ENCODE peak calls at places on chromosomes 4 and X, in five cellular contexts. S is colonic mucosa; M is NCI-H345; F is nephron progenitor cell; A is activated T-cell treated with anti-CD3 and anti-CD28 coated beads, Interleukin-2, amount 50 U/mL, for 72 hours. P is an unnamed sample.

GRCh38 chr4:182320580-182320979 is 77.4 kb downstream of the TENM3 start:
- DNase-seq in F (no peak), M (no peak), S (no peak), A (no peak), P (no peak)

GRCh38 chrX:100649550-100650356 is 5.8 kb downstream of the SRPX2 start:
- DNase-seq in S (peak), M (no peak), A (no peak), F (peak), P (peak)

GRCh38 chrX:74506310-74507115 is 85.2 kb downstream of the SLC16A2 start:
- DNase-seq in A (no peak), S (no peak), F (no peak), M (no peak), P (no peak)

GRCh38 chr4:157314906-157315305 is 94.4 kb downstream of the GRIA2 start:
- DNase-seq in M (no peak), S (no peak), F (no peak), A (no peak), P (no peak)

GRCh38 chrX:72621619-72622485 is 49.2 kb upstream of the HDAC8 start:
- DNase-seq in A (peak), M (no peak), F (no peak), S (no peak), P (no peak)

GRCh38 chrX:13283968-13284914 is 35.6 kb downstream of the ATXN3L start:
- DNase-seq in A (no peak), M (no peak), S (no peak), F (no peak), P (no peak)

GRCh38 chrX:113305496-113305895 is 464.9 kb upstream of the AMOT start:
- DNase-seq in F (no peak), A (no peak), S (no peak), M (no peak), P (no peak)

GRCh38 chrX:101931104-101931493 is 728 bp downstream of the ZMAT1 start:
- DNase-seq in A (no peak), M (no peak), F (no peak), S (no peak), P (no peak)

GRCh38 chrX:131399692-131400428 is 110.8 kb upstream of the IGSF1 start:
- DNase-seq in F (no peak), A (no peak), M (no peak), S (no peak), P (no peak)

GRCh38 chrX:135596495-135596894 is 76.0 kb downstream of the INTS6L start:
- DNase-seq in S (peak), F (peak), A (peak), M (peak), P (no peak)

GRCh38 chrX:97743014-97743413 is 859.3 kb downstream of the RPA4 start:
- DNase-seq in F (peak), A (peak), M (no peak), S (peak), P (no peak)

GRCh38 chrX:154308108-154308946 is 12.7 kb downstream of the TKTL1 start:
- DNase-seq in S (peak), A (peak), F (peak), M (peak), P (peak)

GRCh38 chrX:12961191-12961718 is 13.7 kb upstream of the TMSB4X start:
- DNase-seq in F (no peak), S (no peak), M (no peak), A (no peak), P (no peak)

GRCh38 chr4:26204911-26205368 is 115.9 kb upstream of the RBPJ start:
- DNase-seq in F (no peak), M (peak), S (no peak), A (no peak), P (no peak)

GRCh38 chr4:56892686-56893085 is 15.0 kb upstream of the REST start:
- DNase-seq in M (no peak), A (no peak), F (no peak), S (no peak), P (no peak)

GRCh38 chr4:139986108-139986507 is 167.9 kb downstream of the MAML3 start:
- DNase-seq in A (no peak), M (no peak), F (no peak), S (no peak), P (no peak)

GRCh38 chr4:153211986-153212720 is 7.9 kb downstream of the TRIM2 start:
- DNase-seq in M (no peak), S (no peak), F (no peak), A (no peak), P (no peak)

GRCh38 chr4:69089388-69089787 is 6.9 kb upstream of the UGT2B7 start:
- DNase-seq in A (no peak), F (no peak), S (no peak), M (no peak), P (no peak)

GRCh38 chrX:23901065-23901464 is 6.7 kb downstream of the APOO start:
- DNase-seq in F (no peak), M (no peak), S (no peak), A (no peak), P (no peak)

GRCh38 chr4:94889961-94890360 is 132.2 kb downstream of the BMPR1B start:
- DNase-seq in S (no peak), M (no peak), A (no peak), F (no peak), P (no peak)

GRCh38 chrX:153703036-153703370 is 15.3 kb downstream of the SLC6A8 start:
- DNase-seq in F (no peak), S (peak), M (no peak), A (no peak), P (peak)

GRCh38 chr4:1383728-1384591 is 22.3 kb downstream of the NKX1-1 start:
- DNase-seq in F (peak), M (no peak), A (no peak), S (no peak), P (no peak)

GRCh38 chrX:155871934-155872333 is 9.2 kb upstream of the VAMP7 start:
- DNase-seq in M (no peak), A (no peak), F (no peak), S (no peak), P (no peak)

GRCh38 chrX:25154168-25154567 is 138.4 kb upstream of the ARX start:
- DNase-seq in A (no peak), M (peak), F (no peak), S (no peak), P (no peak)

GRCh38 chrX:13341491-13342101 is 21.7 kb upstream of the ATXN3L start:
- DNase-seq in F (no peak), S (no peak), M (no peak), A (no peak), P (no peak)

GRCh38 chrX:100731441-100732281 is at the start of gene SYTL4:
- DNase-seq in F (peak), S (peak), A (no peak), M (peak), P (peak)

GRCh38 chrX:85988353-85988752 is 59.0 kb downstream of the CHM start:
- DNase-seq in F (no peak), M (no peak), A (no peak), S (no peak), P (no peak)

P was measured in ovary.